ENCODE peak calls at places on chromosomes 13 and 19, in four cellular contexts. D is astrocyte, P is BJ, J is H9. C is an unnamed sample.

GRCh38 chr13:73189766-73190165 is 131.0 kb downstream of the KLF5 start:
- DNase-seq in D (no peak), P (no peak), J (no peak), C (no peak)

GRCh38 chr19:42115219-42115618 is 17.0 kb downstream of the POU2F2 start:
- DNase-seq in D (no peak), P (no peak), J (no peak), C (no peak)

GRCh38 chr19:13742756-13743155 is 21.6 kb upstream of the MRI1 start:
- DNase-seq in D (no peak), P (no peak), J (no peak), C (no peak)

GRCh38 chr13:75384881-75385707 is 96.9 kb downstream of the TBC1D4 start:
- DNase-seq in D (no peak), P (no peak), J (no peak), C (no peak)

GRCh38 chr19:19937403-19937802 is 36.7 kb downstream of the ZNF93 start:
- DNase-seq in D (no peak), P (no peak), J (no peak), C (no peak)

GRCh38 chr19:1465191-1466016 is 13.6 kb downstream of the C19orf25 start:
- DNase-seq in D (no peak), P (no peak), J (peak; percentile 81), C (peak; percentile 72)

GRCh38 chr13:90867336-90867683 is 480.2 kb upstream of the MIR17HG start:
- DNase-seq in D (peak; percentile 45), P (peak; percentile 1), J (peak; percentile 76), C (peak; percentile 73)

GRCh38 chr13:26019881-26020535 is 31.8 kb downstream of the SHISA2 start:
- DNase-seq in D (peak; percentile 91), P (peak; percentile 52), J (no peak), C (no peak)

GRCh38 chr19:48780684-48781391 is 25.5 kb downstream of the FGF21 start:
- DNase-seq in D (peak; percentile 22), P (no peak), J (no peak), C (no peak)

GRCh38 chr19:48779636-48780035 is 24.3 kb downstream of the FGF21 start:
- DNase-seq in D (no peak), P (no peak), J (no peak), C (no peak)

GRCh38 chr19:48784527-48784926 is 26.3 kb downstream of the BCAT2 start:
- DNase-seq in D (no peak), P (no peak), J (no peak), C (no peak)
- TF ChIP-seq CTCF in D (no peak), P (no peak), J (no peak), C (no peak)

DNA sequence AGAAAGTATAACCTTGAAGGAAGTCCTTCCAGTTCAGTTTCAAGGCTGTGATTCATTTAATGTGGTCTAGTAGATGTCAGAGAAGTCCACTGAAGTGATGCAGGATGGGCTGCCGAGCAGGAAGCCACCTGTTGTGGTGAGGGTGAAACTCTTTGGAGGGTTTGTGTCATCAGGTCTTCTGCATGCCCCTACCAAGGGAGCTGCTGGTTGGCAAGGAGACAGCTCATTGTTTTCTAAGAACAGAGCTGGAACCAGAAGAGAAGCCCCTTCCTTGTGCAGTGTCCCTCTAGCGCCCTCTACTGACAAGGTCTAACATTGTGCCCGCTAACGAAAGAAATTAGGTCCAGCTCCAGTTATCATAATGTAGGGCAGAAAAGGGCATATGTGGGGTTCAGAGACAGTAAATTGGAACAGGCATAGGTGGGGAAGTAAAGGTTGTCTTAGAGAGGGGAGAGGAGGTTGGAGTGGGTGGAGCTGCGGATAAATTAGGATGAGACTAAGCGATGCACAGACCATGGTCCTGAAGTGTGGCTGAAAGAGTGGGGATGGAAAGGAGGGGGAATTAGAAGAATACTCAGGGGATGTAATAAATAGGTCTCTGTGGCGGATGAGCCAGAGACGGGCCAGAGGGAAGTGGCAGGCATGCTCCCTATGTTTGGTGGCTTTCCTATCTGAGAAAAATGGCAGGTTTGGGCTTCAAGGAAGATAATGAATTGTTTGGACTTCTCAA is 123.2 kb downstream of the OLFM4 start:
- DNase-seq in D (no peak), P (no peak), J (peak; percentile 78), C (peak; percentile 68)
- TF ChIP-seq CTCF in D (peak; percentile 55), P (peak; percentile 80), J (peak; percentile 95), C (peak; percentile 89)

GRCh38 chr19:38535212-38535611 is 82.5 kb downstream of the MAP4K1 start:
- DNase-seq in D (no peak), P (no peak), J (no peak), C (no peak)

GRCh38 chr19:38529610-38530009 is 88.1 kb downstream of the MAP4K1 start:
- DNase-seq in D (no peak), P (no peak), J (no peak), C (no peak)

GRCh38 chr19:38534574-38534973 is 83.2 kb downstream of the MAP4K1 start:
- DNase-seq in D (no peak), P (no peak), J (no peak), C (no peak)

GRCh38 chr19:38531515-38531914 is 86.2 kb downstream of the MAP4K1 start:
- DNase-seq in D (no peak), P (no peak), J (no peak), C (no peak)

GRCh38 chr19:38532939-38533338 is 84.8 kb downstream of the MAP4K1 start:
- DNase-seq in D (no peak), P (no peak), J (no peak), C (no peak)
- TF ChIP-seq CTCF in D (no peak), P (no peak), J (no peak), C (no peak)

DNA sequence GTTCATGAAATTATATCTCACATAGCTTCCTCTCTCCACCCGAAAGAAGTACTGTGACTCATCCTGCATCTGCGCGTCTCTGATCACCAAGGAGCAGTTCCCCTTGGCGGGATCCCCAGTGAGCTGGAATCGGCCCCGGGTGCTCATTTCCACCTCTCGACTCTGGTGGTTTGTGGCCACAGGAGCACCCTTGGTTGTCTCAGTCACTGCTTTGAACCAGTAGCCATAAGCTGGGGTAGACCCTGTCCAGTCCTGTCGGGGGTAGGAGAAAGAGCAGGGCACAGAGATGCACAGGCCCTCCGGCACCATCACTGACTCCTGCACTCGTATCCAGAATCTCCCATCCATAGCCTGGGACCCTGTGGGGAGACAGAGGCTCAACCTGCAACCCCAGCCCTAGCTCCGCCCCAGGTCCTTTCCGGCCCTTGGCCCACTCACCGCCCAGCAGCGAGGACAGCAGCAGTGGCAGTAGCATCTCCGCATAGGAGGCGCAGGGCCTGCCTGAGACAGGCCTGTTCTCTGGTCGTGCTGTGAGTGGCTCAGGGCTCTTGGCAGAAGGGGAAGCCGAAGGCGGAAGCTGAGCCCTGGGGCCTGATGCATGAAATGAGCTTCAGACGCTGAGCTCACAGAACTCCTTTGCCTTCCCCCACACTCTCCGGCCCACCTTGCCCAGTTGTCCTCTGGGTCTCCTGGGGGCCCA is at the start of gene SIGLEC10:
- DNase-seq in D (no peak), P (no peak), J (peak; percentile 58), C (no peak)
- TF ChIP-seq CTCF in D (no peak), P (no peak), J (no peak), C (no peak)

GRCh38 chr13:113784645-113785024 is 25.6 kb downstream of the TMEM255B start:
- DNase-seq in D (no peak), P (no peak), J (no peak), C (no peak)

GRCh38 chr13:113783482-113783881 is 24.5 kb downstream of the TMEM255B start:
- DNase-seq in D (no peak), P (no peak), J (no peak), C (no peak)

GRCh38 chr13:113782472-113782871 is 23.4 kb downstream of the TMEM255B start:
- DNase-seq in D (no peak), P (no peak), J (no peak), C (no peak)

GRCh38 chr13:113783966-113784644 is 25.1 kb downstream of the TMEM255B start:
- DNase-seq in D (no peak), P (no peak), J (no peak), C (no peak)

GRCh38 chr13:113781571-113781970 is 22.5 kb downstream of the TMEM255B start:
- DNase-seq in D (no peak), P (no peak), J (no peak), C (no peak)
- TF ChIP-seq CTCF in D (no peak), P (peak; percentile 4), J (no peak), C (no peak)

DNA sequence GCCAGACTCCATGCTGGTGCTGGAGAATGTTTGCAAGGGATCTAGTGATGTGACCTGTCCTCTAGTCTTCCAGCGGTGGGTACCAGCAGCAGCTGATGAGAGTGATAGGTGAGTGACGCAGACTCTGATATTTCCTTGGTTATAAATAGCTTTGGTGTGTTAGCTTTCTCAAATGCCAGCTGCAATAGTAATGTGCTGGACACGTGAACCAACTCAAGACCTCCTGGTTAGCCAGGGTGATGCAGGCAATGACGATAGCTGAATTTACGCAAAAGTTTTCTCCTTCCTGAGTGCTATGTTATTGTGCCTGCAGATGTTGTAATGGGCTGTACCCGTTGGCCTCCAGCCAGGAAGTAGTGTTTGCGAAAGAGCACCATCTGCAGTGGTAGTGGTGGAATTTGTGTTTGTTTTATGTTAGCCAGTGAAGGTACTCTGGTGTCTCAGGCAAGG is 129.5 kb downstream of the CYSLTR2 start:
- DNase-seq in D (peak; percentile 85), P (peak; percentile 88), J (no peak), C (no peak)
- TF ChIP-seq CTCF in D (no peak), P (no peak), J (no peak), C (no peak)

DNA sequence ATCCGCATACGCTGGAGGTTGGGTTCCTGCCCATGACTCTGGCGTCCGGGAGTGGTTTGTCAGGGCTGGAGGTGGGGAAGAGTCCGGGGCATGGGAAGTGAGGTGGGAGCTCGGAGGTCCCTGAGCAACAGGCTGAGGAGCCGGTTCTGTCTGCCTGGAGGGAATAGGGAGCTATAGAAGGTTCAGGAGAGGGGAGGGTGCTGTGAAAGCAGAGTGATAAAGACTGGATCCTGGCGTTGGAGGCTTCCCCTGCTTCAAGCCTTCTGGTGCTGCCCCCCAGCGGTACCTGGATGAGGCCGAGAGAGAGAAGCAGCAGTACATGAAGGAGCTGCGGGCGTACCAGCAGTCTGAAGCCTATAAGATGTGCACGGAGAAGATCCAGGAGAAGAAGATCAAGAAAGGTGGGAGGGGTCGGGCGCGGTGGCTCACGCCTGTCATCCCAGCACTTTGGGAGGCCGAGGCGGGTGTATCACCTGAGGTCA is 2.6 kb downstream of the HMG20B start:
- DNase-seq in D (no peak), P (no peak), J (peak; percentile 88), C (peak; percentile 45)
- TF ChIP-seq CTCF in D (peak; percentile 6), P (peak; percentile 23), J (peak; percentile 62), C (no peak)